ENCODE peak calls at places on chromosome 20, in nine cellular contexts. One of them, this sample, is unnamed. For H3K36me3, the result is how much of the 10 kb centered on the place peaks cover.

GRCh38 chr20:14632906-14633305 is 295.5 kb upstream of the FLRT3 start:
- DNase-seq in small intestine: no peak
- DNase-seq in psoas muscle: no peak
- DNase-seq in cardiac muscle cell: no peak
- DNase-seq in mesendoderm: peak
- DNase-seq in SK-N-SH: no peak
- DNase-seq in heart left ventricle: no peak
- DNase-seq in fibroblast of lung: no peak
- DNase-seq in colonic mucosa: no peak
- DNase-seq in this sample: peak

GRCh38 chr20:24798930-24799705 is 150.0 kb upstream of the CST7 start:
- DNase-seq in small intestine: no peak
- DNase-seq in psoas muscle: peak
- DNase-seq in cardiac muscle cell: no peak
- DNase-seq in mesendoderm: no peak
- DNase-seq in SK-N-SH: peak
- DNase-seq in heart left ventricle: no peak
- DNase-seq in fibroblast of lung: peak
- DNase-seq in colonic mucosa: no peak
- DNase-seq in this sample: no peak

GRCh38 chr20:60630609-60631008 is 621.5 kb upstream of the CDH4 start:
- DNase-seq in small intestine: no peak
- DNase-seq in psoas muscle: no peak
- DNase-seq in cardiac muscle cell: no peak
- DNase-seq in mesendoderm: no peak
- DNase-seq in SK-N-SH: no peak
- DNase-seq in heart left ventricle: no peak
- DNase-seq in fibroblast of lung: no peak
- DNase-seq in colonic mucosa: no peak
- DNase-seq in this sample: no peak

GRCh38 chr20:53003420-53003819 is 31.3 kb downstream of the TSHZ2 start:
- DNase-seq in small intestine: no peak
- DNase-seq in psoas muscle: no peak
- DNase-seq in cardiac muscle cell: no peak
- DNase-seq in mesendoderm: no peak
- DNase-seq in SK-N-SH: no peak
- DNase-seq in heart left ventricle: no peak
- DNase-seq in fibroblast of lung: peak
- DNase-seq in colonic mucosa: no peak
- DNase-seq in this sample: no peak

GRCh38 chr20:6767536-6768227 is at the start of gene BMP2:
- DNase-seq in small intestine: peak
- DNase-seq in psoas muscle: peak
- DNase-seq in cardiac muscle cell: peak
- DNase-seq in mesendoderm: peak
- DNase-seq in SK-N-SH: peak
- DNase-seq in heart left ventricle: peak
- DNase-seq in fibroblast of lung: peak
- DNase-seq in colonic mucosa: peak
- DNase-seq in this sample: peak

GRCh38 chr20:1296117-1296610 is 30.1 kb downstream of the SNPH start:
- DNase-seq in small intestine: no peak
- DNase-seq in psoas muscle: no peak
- DNase-seq in cardiac muscle cell: no peak
- DNase-seq in mesendoderm: no peak
- DNase-seq in SK-N-SH: no peak
- DNase-seq in heart left ventricle: no peak
- DNase-seq in fibroblast of lung: no peak
- DNase-seq in colonic mucosa: no peak
- DNase-seq in this sample: no peak

GRCh38 chr20:35660122-35660937 is 4.4 kb downstream of the CPNE1 start:
- DNase-seq in small intestine: no peak
- DNase-seq in psoas muscle: no peak
- DNase-seq in cardiac muscle cell: no peak
- DNase-seq in mesendoderm: no peak
- DNase-seq in SK-N-SH: no peak
- DNase-seq in heart left ventricle: no peak
- DNase-seq in fibroblast of lung: no peak
- DNase-seq in colonic mucosa: no peak
- DNase-seq in this sample: no peak

GRCh38 chr20:6746901-6747609 is 20.4 kb upstream of the BMP2 start:
- DNase-seq in small intestine: no peak
- DNase-seq in psoas muscle: no peak
- DNase-seq in cardiac muscle cell: no peak
- DNase-seq in mesendoderm: peak
- DNase-seq in SK-N-SH: no peak
- DNase-seq in heart left ventricle: no peak
- DNase-seq in fibroblast of lung: peak
- DNase-seq in colonic mucosa: no peak
- DNase-seq in this sample: no peak

GRCh38 chr20:44068780-44069191 is 118.2 kb downstream of the JPH2 start:
- DNase-seq in small intestine: no peak
- DNase-seq in psoas muscle: no peak
- DNase-seq in cardiac muscle cell: no peak
- DNase-seq in mesendoderm: no peak
- DNase-seq in SK-N-SH: no peak
- DNase-seq in heart left ventricle: no peak
- DNase-seq in fibroblast of lung: no peak
- DNase-seq in colonic mucosa: no peak
- DNase-seq in this sample: no peak

GRCh38 chr20:45322952-45323383 is 14.9 kb upstream of the MATN4 start:
- DNase-seq in small intestine: peak
- DNase-seq in psoas muscle: peak
- DNase-seq in cardiac muscle cell: peak
- DNase-seq in mesendoderm: peak
- DNase-seq in SK-N-SH: no peak
- DNase-seq in heart left ventricle: peak
- DNase-seq in fibroblast of lung: peak
- DNase-seq in colonic mucosa: peak
- DNase-seq in this sample: peak

GRCh38 chr20:5973971-5974370 is 23.5 kb downstream of the MCM8 start:
- DNase-seq in small intestine: no peak
- DNase-seq in psoas muscle: no peak
- DNase-seq in cardiac muscle cell: no peak
- DNase-seq in mesendoderm: no peak
- DNase-seq in SK-N-SH: no peak
- DNase-seq in heart left ventricle: no peak
- DNase-seq in fibroblast of lung: no peak
- DNase-seq in colonic mucosa: no peak
- DNase-seq in this sample: no peak

GRCh38 chr20:53866787-53867740 is 203.3 kb downstream of the BCAS1 start:
- DNase-seq in small intestine: peak
- DNase-seq in psoas muscle: no peak
- DNase-seq in cardiac muscle cell: no peak
- DNase-seq in mesendoderm: peak
- DNase-seq in SK-N-SH: no peak
- DNase-seq in heart left ventricle: no peak
- DNase-seq in fibroblast of lung: no peak
- DNase-seq in colonic mucosa: no peak
- DNase-seq in this sample: no peak

GRCh38 chr20:17985388-17986018 is 16.7 kb downstream of the MGME1 start:
- DNase-seq in small intestine: peak
- DNase-seq in psoas muscle: no peak
- DNase-seq in cardiac muscle cell: no peak
- DNase-seq in mesendoderm: no peak
- DNase-seq in SK-N-SH: no peak
- DNase-seq in heart left ventricle: no peak
- DNase-seq in fibroblast of lung: no peak
- DNase-seq in colonic mucosa: peak
- DNase-seq in this sample: no peak

GRCh38 chr20:6533828-6534388 is 233.6 kb upstream of the BMP2 start:
- DNase-seq in small intestine: no peak
- DNase-seq in psoas muscle: no peak
- DNase-seq in cardiac muscle cell: no peak
- DNase-seq in mesendoderm: no peak
- DNase-seq in SK-N-SH: no peak
- DNase-seq in heart left ventricle: no peak
- DNase-seq in fibroblast of lung: peak
- DNase-seq in colonic mucosa: no peak
- DNase-seq in this sample: no peak

GRCh38 chr20:35091808-35092523 is 641 bp downstream of the TRPC4AP start:
- DNase-seq in small intestine: peak
- DNase-seq in psoas muscle: peak
- DNase-seq in cardiac muscle cell: peak
- DNase-seq in mesendoderm: peak
- DNase-seq in SK-N-SH: peak
- DNase-seq in heart left ventricle: no peak
- DNase-seq in fibroblast of lung: peak
- DNase-seq in colonic mucosa: peak
- DNase-seq in this sample: no peak

GRCh38 chr20:54389872-54390271 is 85.5 kb upstream of the DOK5 start:
- DNase-seq in small intestine: no peak
- DNase-seq in psoas muscle: no peak
- DNase-seq in cardiac muscle cell: no peak
- DNase-seq in mesendoderm: no peak
- DNase-seq in SK-N-SH: no peak
- DNase-seq in heart left ventricle: no peak
- DNase-seq in fibroblast of lung: no peak
- DNase-seq in colonic mucosa: no peak
- DNase-seq in this sample: no peak

GRCh38 chr20:10521836-10522235 is 86.7 kb downstream of the SLX4IP start:
- DNase-seq in small intestine: no peak
- DNase-seq in psoas muscle: no peak
- DNase-seq in cardiac muscle cell: no peak
- DNase-seq in mesendoderm: no peak
- DNase-seq in SK-N-SH: no peak
- DNase-seq in heart left ventricle: no peak
- DNase-seq in fibroblast of lung: no peak
- DNase-seq in colonic mucosa: no peak
- DNase-seq in this sample: no peak
- H3K4me3 ChIP-seq in small intestine: no peak
- H3K4me3 ChIP-seq in psoas muscle: no peak
- H3K4me3 ChIP-seq in cardiac muscle cell: no peak
- H3K4me3 ChIP-seq in mesendoderm: no peak
- H3K4me3 ChIP-seq in SK-N-SH: no peak
- H3K4me3 ChIP-seq in heart left ventricle: no peak
- H3K4me3 ChIP-seq in fibroblast of lung: no peak
- H3K4me3 ChIP-seq in colonic mucosa: no peak
- H3K4me3 ChIP-seq in this sample: no peak

GRCh38 chr20:49948809-49949507 is 12.8 kb downstream of the RNF114 start:
- DNase-seq in small intestine: no peak
- DNase-seq in psoas muscle: no peak
- DNase-seq in cardiac muscle cell: no peak
- DNase-seq in mesendoderm: no peak
- DNase-seq in SK-N-SH: no peak
- DNase-seq in heart left ventricle: no peak
- DNase-seq in fibroblast of lung: peak
- DNase-seq in colonic mucosa: no peak
- DNase-seq in this sample: no peak

GRCh38 chr20:49945701-49946477 is 9.7 kb downstream of the RNF114 start:
- DNase-seq in small intestine: peak
- DNase-seq in psoas muscle: no peak
- DNase-seq in cardiac muscle cell: no peak
- DNase-seq in mesendoderm: no peak
- DNase-seq in SK-N-SH: no peak
- DNase-seq in heart left ventricle: no peak
- DNase-seq in fibroblast of lung: no peak
- DNase-seq in colonic mucosa: no peak
- DNase-seq in this sample: no peak

GRCh38 chr20:49955167-49955566 is 19.0 kb downstream of the RNF114 start:
- DNase-seq in small intestine: no peak
- DNase-seq in psoas muscle: no peak
- DNase-seq in cardiac muscle cell: no peak
- DNase-seq in mesendoderm: no peak
- DNase-seq in SK-N-SH: no peak
- DNase-seq in heart left ventricle: no peak
- DNase-seq in fibroblast of lung: no peak
- DNase-seq in colonic mucosa: no peak
- DNase-seq in this sample: no peak

GRCh38 chr20:49948178-49948577 is 12.0 kb downstream of the RNF114 start:
- DNase-seq in small intestine: no peak
- DNase-seq in psoas muscle: no peak
- DNase-seq in cardiac muscle cell: no peak
- DNase-seq in mesendoderm: no peak
- DNase-seq in SK-N-SH: no peak
- DNase-seq in heart left ventricle: no peak
- DNase-seq in fibroblast of lung: no peak
- DNase-seq in colonic mucosa: no peak
- DNase-seq in this sample: no peak

DNA sequence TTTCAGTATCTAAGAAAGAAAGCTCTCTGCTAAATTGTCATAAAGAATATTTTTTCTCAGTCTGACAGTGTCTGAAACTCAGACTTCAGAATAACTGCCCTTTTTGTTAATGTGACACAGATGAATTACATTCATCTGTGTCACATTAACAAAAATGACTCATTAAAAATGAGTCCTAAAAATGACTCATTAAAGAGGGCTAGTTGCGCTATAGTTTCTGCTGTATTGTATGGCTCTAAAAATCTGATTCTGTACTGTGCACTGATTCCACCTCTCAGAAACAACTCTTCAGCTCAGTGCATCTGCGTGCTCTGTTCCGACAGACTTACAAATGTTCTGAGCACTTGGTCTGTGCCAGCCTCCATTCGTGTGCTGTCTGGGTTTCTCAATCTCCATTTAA is 15.0 kb downstream of the RNF114 start:
- DNase-seq in small intestine: no peak
- DNase-seq in psoas muscle: no peak
- DNase-seq in cardiac muscle cell: no peak
- DNase-seq in mesendoderm: no peak
- DNase-seq in SK-N-SH: no peak
- DNase-seq in heart left ventricle: no peak
- DNase-seq in fibroblast of lung: peak
- DNase-seq in colonic mucosa: no peak
- DNase-seq in this sample: no peak
- H3K36me3 ChIP-seq in small intestine: under half
- H3K36me3 ChIP-seq in psoas muscle: half or more
- H3K36me3 ChIP-seq in cardiac muscle cell: half or more
- H3K36me3 ChIP-seq in mesendoderm: under half
- H3K36me3 ChIP-seq in SK-N-SH: half or more
- H3K36me3 ChIP-seq in heart left ventricle: half or more
- H3K36me3 ChIP-seq in fibroblast of lung: under half
- H3K36me3 ChIP-seq in colonic mucosa: under half
- H3K36me3 ChIP-seq in this sample: half or more

GRCh38 chr20:2693996-2694471 is 1.5 kb downstream of the EBF4 start:
- DNase-seq in small intestine: no peak
- DNase-seq in psoas muscle: no peak
- DNase-seq in cardiac muscle cell: no peak
- DNase-seq in mesendoderm: no peak
- DNase-seq in SK-N-SH: peak
- DNase-seq in heart left ventricle: no peak
- DNase-seq in fibroblast of lung: no peak
- DNase-seq in colonic mucosa: no peak
- DNase-seq in this sample: peak
- H3K4me3 ChIP-seq in small intestine: no peak
- H3K4me3 ChIP-seq in psoas muscle: peak
- H3K4me3 ChIP-seq in cardiac muscle cell: peak
- H3K4me3 ChIP-seq in mesendoderm: no peak
- H3K4me3 ChIP-seq in SK-N-SH: peak
- H3K4me3 ChIP-seq in heart left ventricle: peak
- H3K4me3 ChIP-seq in fibroblast of lung: no peak
- H3K4me3 ChIP-seq in colonic mucosa: no peak
- H3K4me3 ChIP-seq in this sample: peak

DNA sequence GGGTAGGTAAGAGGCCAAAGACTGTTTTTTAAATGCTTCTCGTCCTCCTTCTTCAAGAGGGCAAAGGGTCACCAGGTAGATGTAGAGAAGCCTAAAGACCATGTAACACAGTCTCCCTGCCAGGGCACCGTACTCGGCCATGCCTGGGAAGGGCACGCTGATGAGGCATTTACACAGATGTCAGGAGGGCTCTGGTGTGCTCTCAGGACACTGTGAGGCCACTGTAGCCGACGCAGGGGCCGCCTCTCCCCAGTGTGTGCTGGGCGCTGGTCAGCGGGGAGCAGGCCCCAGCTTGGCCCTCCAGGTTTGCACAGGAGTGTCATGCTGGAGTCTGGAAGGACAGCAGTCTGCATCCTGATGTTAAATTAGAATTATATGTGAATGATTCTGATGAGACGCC is 7.1 kb upstream of the MTG2 start:
- DNase-seq in small intestine: no peak
- DNase-seq in psoas muscle: peak
- DNase-seq in cardiac muscle cell: no peak
- DNase-seq in mesendoderm: no peak
- DNase-seq in SK-N-SH: no peak
- DNase-seq in heart left ventricle: no peak
- DNase-seq in fibroblast of lung: no peak
- DNase-seq in colonic mucosa: no peak
- DNase-seq in this sample: no peak
- H3K36me3 ChIP-seq in small intestine: under half
- H3K36me3 ChIP-seq in psoas muscle: half or more
- H3K36me3 ChIP-seq in cardiac muscle cell: under half
- H3K36me3 ChIP-seq in mesendoderm: under half
- H3K36me3 ChIP-seq in SK-N-SH: under half
- H3K36me3 ChIP-seq in heart left ventricle: half or more
- H3K36me3 ChIP-seq in fibroblast of lung: under half
- H3K36me3 ChIP-seq in colonic mucosa: under half
- H3K36me3 ChIP-seq in this sample: under half